ENCODE peak calls at places on chromosomes 3 and 15, in four cellular contexts. One of them, this sample, is unnamed.

GRCh38 chr3:23288286-23288685 is 85.2 kb downstream of the UBE2E2 start:
- DNase-seq in H9: no peak
- DNase-seq in neuronal stem cell: no peak
- DNase-seq in IMR-90: peak; percentile 20
- DNase-seq in this sample: no peak

GRCh38 chr3:20646425-20646824 is 460.4 kb upstream of the SGO1 start:
- DNase-seq in H9: no peak
- DNase-seq in neuronal stem cell: no peak
- DNase-seq in IMR-90: no peak
- DNase-seq in this sample: no peak

GRCh38 chr3:8576841-8577553 is 67.6 kb downstream of the SSUH2 start:
- DNase-seq in neuronal stem cell: no peak
- DNase-seq in H9: no peak
- DNase-seq in IMR-90: peak; percentile 95
- DNase-seq in this sample: peak; percentile 66

GRCh38 chr3:158508481-158508880 is 62.5 kb upstream of the MLF1 start:
- DNase-seq in neuronal stem cell: no peak
- DNase-seq in H9: no peak
- DNase-seq in IMR-90: peak; percentile 89
- DNase-seq in this sample: peak; percentile 96

GRCh38 chr3:52248816-52249547 is 3.4 kb downstream of the PPM1M start:
- DNase-seq in neuronal stem cell: no peak
- DNase-seq in IMR-90: no peak
- DNase-seq in H9: peak; percentile 29
- DNase-seq in this sample: no peak

GRCh38 chr3:108296239-108296638 is at the start of gene HHLA2:
- DNase-seq in neuronal stem cell: no peak
- DNase-seq in IMR-90: peak; percentile 13
- DNase-seq in H9: no peak
- DNase-seq in this sample: no peak

GRCh38 chr3:114219741-114220140 is 17.6 kb downstream of the ZNF80 start:
- DNase-seq in neuronal stem cell: no peak
- DNase-seq in H9: no peak
- DNase-seq in IMR-90: no peak
- DNase-seq in this sample: no peak

GRCh38 chr15:58038426-58039106 is 26.9 kb downstream of the ALDH1A2 start:
- DNase-seq in H9: no peak
- DNase-seq in neuronal stem cell: no peak
- DNase-seq in IMR-90: no peak
- DNase-seq in this sample: no peak

GRCh38 chr15:74781673-74782595 is at the start of gene CSK:
- DNase-seq in neuronal stem cell: peak; percentile 73
- DNase-seq in IMR-90: peak; percentile 51
- DNase-seq in H9: peak; percentile 62
- DNase-seq in this sample: peak; percentile 67

GRCh38 chr15:43544266-43544665 is 26.9 kb downstream of the MAP1A start:
- DNase-seq in IMR-90: peak; percentile 14
- DNase-seq in H9: no peak
- DNase-seq in neuronal stem cell: no peak
- DNase-seq in this sample: no peak

GRCh38 chr3:108119398-108120109 is 28.7 kb upstream of the CD47 start:
- DNase-seq in IMR-90: no peak
- DNase-seq in neuronal stem cell: no peak
- DNase-seq in H9: no peak
- DNase-seq in this sample: no peak

GRCh38 chr3:32495609-32496008 is 7.0 kb downstream of the CMTM6 start:
- DNase-seq in IMR-90: no peak
- DNase-seq in neuronal stem cell: no peak
- DNase-seq in H9: no peak
- DNase-seq in this sample: no peak

GRCh38 chr3:65883614-65884013 is 155.1 kb downstream of the MAGI1 start:
- DNase-seq in IMR-90: peak; percentile 52
- DNase-seq in neuronal stem cell: no peak
- DNase-seq in H9: no peak
- DNase-seq in this sample: no peak

GRCh38 chr15:93088200-93088980 is 621 bp downstream of the RGMA start:
- DNase-seq in neuronal stem cell: peak; percentile 51
- DNase-seq in H9: peak; percentile 61
- DNase-seq in IMR-90: no peak
- DNase-seq in this sample: peak; percentile 33

GRCh38 chr3:135163701-135164100 is 368.6 kb downstream of the EPHB1 start:
- DNase-seq in neuronal stem cell: no peak
- DNase-seq in IMR-90: no peak
- DNase-seq in H9: no peak
- DNase-seq in this sample: no peak

GRCh38 chr3:150114873-150115570 is 144.3 kb upstream of the PFN2 start:
- DNase-seq in H9: no peak
- DNase-seq in IMR-90: peak; percentile 79
- DNase-seq in neuronal stem cell: no peak
- DNase-seq in this sample: no peak

GRCh38 chr3:166060789-166061479 is 223.7 kb upstream of the BCHE start:
- DNase-seq in H9: peak; percentile 53
- DNase-seq in neuronal stem cell: no peak
- DNase-seq in IMR-90: no peak
- DNase-seq in this sample: no peak

GRCh38 chr15:83352124-83352523 is 67.7 kb upstream of the BNC1 start:
- DNase-seq in IMR-90: no peak
- DNase-seq in neuronal stem cell: no peak
- DNase-seq in H9: no peak
- DNase-seq in this sample: no peak

GRCh38 chr3:197586181-197586580 is 30.4 kb upstream of the BDH1 start:
- DNase-seq in neuronal stem cell: no peak
- DNase-seq in H9: no peak
- DNase-seq in IMR-90: no peak
- DNase-seq in this sample: no peak

GRCh38 chr3:126889276-126890201 is 93.4 kb upstream of the PLXNA1 start:
- DNase-seq in neuronal stem cell: no peak
- DNase-seq in H9: no peak
- DNase-seq in IMR-90: no peak
- DNase-seq in this sample: no peak

GRCh38 chr3:182633206-182633605 is 160.1 kb upstream of the ATP11B start:
- DNase-seq in H9: no peak
- DNase-seq in neuronal stem cell: no peak
- DNase-seq in IMR-90: no peak
- DNase-seq in this sample: peak; percentile 58

GRCh38 chr3:11661052-11661656 is 17.4 kb upstream of the VGLL4 start:
- DNase-seq in H9: peak; percentile 38
- DNase-seq in neuronal stem cell: no peak
- DNase-seq in IMR-90: no peak
- DNase-seq in this sample: no peak

GRCh38 chr15:70132571-70132970 is 34.9 kb upstream of the TLE3 start:
- DNase-seq in neuronal stem cell: no peak
- DNase-seq in IMR-90: no peak
- DNase-seq in H9: no peak
- DNase-seq in this sample: no peak

GRCh38 chr3:194633349-194634004 is at the start of gene TMEM44:
- DNase-seq in neuronal stem cell: peak; percentile 86
- DNase-seq in IMR-90: peak; percentile 69
- DNase-seq in H9: peak; percentile 85
- DNase-seq in this sample: peak; percentile 76

GRCh38 chr15:92123848-92124631 is 269.6 kb upstream of the ST8SIA2 start:
- DNase-seq in IMR-90: no peak
- DNase-seq in H9: peak; percentile 85
- DNase-seq in neuronal stem cell: no peak
- DNase-seq in this sample: no peak

GRCh38 chr3:72725229-72725628 is 123.0 kb downstream of the SHQ1 start:
- DNase-seq in neuronal stem cell: no peak
- DNase-seq in H9: no peak
- DNase-seq in IMR-90: no peak
- DNase-seq in this sample: no peak

GRCh38 chr15:45829336-45830153 is 194.7 kb downstream of the SQOR start:
- DNase-seq in neuronal stem cell: no peak
- DNase-seq in IMR-90: no peak
- DNase-seq in H9: peak; percentile 39
- DNase-seq in this sample: no peak

GRCh38 chr3:174859756-174860155 is 622 bp downstream of the NAALADL2 start:
- DNase-seq in H9: no peak
- DNase-seq in IMR-90: no peak
- DNase-seq in neuronal stem cell: no peak
- DNase-seq in this sample: no peak

GRCh38 chr3:105152987-105153386 is 213.7 kb upstream of the ALCAM start:
- DNase-seq in H9: no peak
- DNase-seq in neuronal stem cell: no peak
- DNase-seq in IMR-90: no peak
- DNase-seq in this sample: no peak

GRCh38 chr15:78790027-78790426 is 21.2 kb downstream of the ADAMTS7 start:
- DNase-seq in IMR-90: no peak
- DNase-seq in neuronal stem cell: no peak
- DNase-seq in H9: no peak
- DNase-seq in this sample: no peak

GRCh38 chr3:177102526-177102925 is 94.8 kb downstream of the TBL1XR1 start:
- DNase-seq in H9: no peak
- DNase-seq in IMR-90: peak; percentile 52
- DNase-seq in neuronal stem cell: no peak
- DNase-seq in this sample: peak; percentile 92

GRCh38 chr15:71517751-71518150 is 292.6 kb upstream of the NR2E3 start:
- DNase-seq in neuronal stem cell: no peak
- DNase-seq in IMR-90: no peak
- DNase-seq in H9: no peak
- DNase-seq in this sample: no peak

GRCh38 chr15:71518661-71519060 is 291.7 kb upstream of the NR2E3 start:
- DNase-seq in H9: no peak
- DNase-seq in neuronal stem cell: no peak
- DNase-seq in IMR-90: no peak
- DNase-seq in this sample: no peak

GRCh38 chr15:71512281-71513016 is 297.9 kb upstream of the NR2E3 start:
- DNase-seq in H9: no peak
- DNase-seq in IMR-90: no peak
- DNase-seq in neuronal stem cell: no peak
- DNase-seq in this sample: no peak

GRCh38 chr15:71515375-71516186 is 294.8 kb upstream of the NR2E3 start:
- DNase-seq in IMR-90: no peak
- DNase-seq in neuronal stem cell: no peak
- DNase-seq in H9: no peak
- DNase-seq in this sample: no peak
- H2AK5ac ChIP-seq in IMR-90: no peak overlapping the region
- H2AK5ac ChIP-seq in neuronal stem cell: no peak overlapping the region
- H2AK5ac ChIP-seq in H9: no peak overlapping the region
- H2AK5ac ChIP-seq in this sample: no peak overlapping the region

DNA sequence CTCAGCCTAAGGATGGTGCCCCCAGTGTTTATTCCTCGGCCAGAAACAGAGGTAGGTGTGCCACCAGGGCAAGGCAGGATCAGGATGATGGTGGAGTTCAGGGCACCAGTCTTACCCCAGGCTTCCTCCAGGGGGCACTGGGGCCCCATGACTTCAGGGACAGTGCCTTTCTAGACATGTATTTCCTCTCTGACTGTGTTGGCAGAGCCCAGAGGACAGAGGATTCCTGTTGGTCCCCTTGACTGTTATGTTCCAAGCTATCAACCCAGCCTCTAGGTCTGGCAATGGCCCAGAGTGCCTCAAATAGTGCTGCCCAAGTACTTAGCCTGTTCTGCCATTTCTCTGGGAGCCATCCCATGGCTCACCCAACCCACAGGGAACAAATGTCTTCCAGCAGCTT is 2.8 kb downstream of the HEMK1 start:
- DNase-seq in neuronal stem cell: peak; percentile 43
- DNase-seq in H9: peak; percentile 75
- DNase-seq in IMR-90: peak; percentile 59
- DNase-seq in this sample: peak; percentile 52
- H3K9ac ChIP-seq in neuronal stem cell: no peak overlapping the region
- H3K9ac ChIP-seq in H9: no peak overlapping the region
- H3K9ac ChIP-seq in IMR-90: no peak overlapping the region
- H3K9ac ChIP-seq in this sample: no peak overlapping the region

GRCh38 chr15:41917767-41918430 is 24.0 kb upstream of the SPTBN5 start:
- DNase-seq in H9: no peak
- DNase-seq in IMR-90: peak; percentile 84
- DNase-seq in neuronal stem cell: no peak
- DNase-seq in this sample: peak; percentile 47
- H4K91ac ChIP-seq in H9: no peak overlapping the region
- H4K91ac ChIP-seq in IMR-90: peak overlapping the region; percentile 7
- H4K91ac ChIP-seq in neuronal stem cell: no peak overlapping the region
- H4K91ac ChIP-seq in this sample: no peak overlapping the region

GRCh38 chr15:59329091-59329490 is 43.6 kb downstream of the MYO1E start:
- DNase-seq in neuronal stem cell: no peak
- DNase-seq in H9: no peak
- DNase-seq in IMR-90: no peak
- DNase-seq in this sample: no peak

GRCh38 chr15:59329570-59330350 is 42.9 kb downstream of the MYO1E start:
- DNase-seq in neuronal stem cell: no peak
- DNase-seq in H9: no peak
- DNase-seq in IMR-90: peak; percentile 86
- DNase-seq in this sample: peak; percentile 70

GRCh38 chr15:59327942-59328341 is 44.7 kb downstream of the MYO1E start:
- DNase-seq in neuronal stem cell: no peak
- DNase-seq in H9: no peak
- DNase-seq in IMR-90: no peak
- DNase-seq in this sample: no peak

GRCh38 chr15:59332009-59332408 is 40.7 kb downstream of the MYO1E start:
- DNase-seq in H9: no peak
- DNase-seq in IMR-90: no peak
- DNase-seq in neuronal stem cell: no peak
- DNase-seq in this sample: no peak

GRCh38 chr15:59330649-59331048 is 42.0 kb downstream of the MYO1E start:
- DNase-seq in neuronal stem cell: no peak
- DNase-seq in H9: no peak
- DNase-seq in IMR-90: no peak
- DNase-seq in this sample: peak; percentile 48
- H2AK5ac ChIP-seq in neuronal stem cell: no peak overlapping the region
- H2AK5ac ChIP-seq in H9: no peak overlapping the region
- H2AK5ac ChIP-seq in IMR-90: peak overlapping the region; percentile 12
- H2AK5ac ChIP-seq in this sample: no peak overlapping the region

DNA sequence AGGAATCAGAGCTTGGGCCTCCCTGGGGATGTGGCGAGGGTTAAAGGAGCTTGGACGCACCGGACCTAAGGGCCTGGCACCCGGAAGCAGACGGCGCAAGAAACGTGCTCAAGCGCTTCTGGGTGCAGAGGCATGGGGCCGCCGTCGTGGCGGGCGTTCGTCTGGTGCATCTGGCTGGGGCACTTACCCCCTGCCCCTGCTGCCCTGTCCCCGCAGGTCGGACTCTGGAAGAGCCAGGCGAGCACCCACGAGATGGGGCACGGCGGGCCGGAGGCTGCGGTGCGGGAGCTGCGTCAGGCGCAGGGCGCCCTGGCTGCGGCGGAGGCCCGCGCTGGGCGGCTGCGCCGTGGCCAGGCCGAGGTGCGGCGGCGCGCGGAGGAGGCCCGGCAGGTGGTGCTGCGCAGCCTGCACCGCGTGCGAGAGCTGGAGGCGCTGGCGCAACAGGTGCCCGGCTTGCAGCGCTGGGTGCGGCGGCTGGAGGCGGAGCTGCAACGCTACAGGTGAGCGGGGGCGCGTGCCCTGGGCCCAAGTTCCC is 2.5 kb downstream of the EFCC1 start:
- DNase-seq in H9: peak; percentile 64
- DNase-seq in IMR-90: no peak
- DNase-seq in neuronal stem cell: no peak
- DNase-seq in this sample: peak; percentile 36
- H3K9ac ChIP-seq in H9: no peak overlapping the region
- H3K9ac ChIP-seq in IMR-90: no peak overlapping the region
- H3K9ac ChIP-seq in neuronal stem cell: peak overlapping the region; percentile 51
- H3K9ac ChIP-seq in this sample: no peak overlapping the region